ENCODE peak calls at places on chromosome 21, in five cellular contexts. P is H1, S is GM12878, Y is HepG2, F is K562. A is an unnamed sample.

GRCh38 chr21:16363563-16363962 is 633.8 kb downstream of the USP25 start:
- DNase-seq in P (no peak), S (no peak), Y (no peak), F (no peak), A (no peak)

GRCh38 chr21:15775981-15776380 is 46.2 kb downstream of the USP25 start:
- DNase-seq in P (no peak), S (no peak), Y (no peak), F (no peak), A (no peak)

GRCh38 chr21:41927727-41928409 is 25.9 kb downstream of the C2CD2 start:
- DNase-seq in P (no peak), S (no peak), Y (no peak), F (no peak), A (no peak)

GRCh38 chr21:41133896-41134522 is 34.0 kb upstream of the BACE2 start:
- DNase-seq in P (no peak), S (no peak), Y (peak; percentile 49), F (peak; percentile 66), A (peak; percentile 62)

GRCh38 chr21:42862123-42862475 is 17.2 kb downstream of the WDR4 start:
- DNase-seq in P (no peak), S (no peak), Y (no peak), F (no peak), A (no peak)

GRCh38 chr21:26028183-26028582 is 142.4 kb downstream of the APP start:
- DNase-seq in P (no peak), S (no peak), Y (no peak), F (no peak), A (no peak)

GRCh38 chr21:41816583-41817165 is 49.8 kb upstream of the RIPK4 start:
- DNase-seq in P (peak; percentile 78), S (no peak), Y (peak; percentile 23), F (peak; percentile 89), A (peak; percentile 82)

GRCh38 chr21:37367301-37367757 is 756 bp downstream of the DYRK1A start:
- DNase-seq in P (no peak), S (no peak), Y (no peak), F (no peak), A (no peak)

GRCh38 chr21:17607684-17608083 is 5.0 kb downstream of the BTG3 start:
- DNase-seq in P (no peak), S (no peak), Y (no peak), F (no peak), A (no peak)

GRCh38 chr21:32207096-32207716 is 71.6 kb downstream of the MIS18A start:
- DNase-seq in P (no peak), S (no peak), Y (no peak), F (no peak), A (no peak)

GRCh38 chr21:46154955-46155513 is 345 bp downstream of the FTCD start:
- DNase-seq in P (peak; percentile 43), S (no peak), Y (no peak), F (no peak), A (no peak)

GRCh38 chr21:36613064-36613463 is 85.9 kb upstream of the SIM2 start:
- DNase-seq in P (no peak), S (no peak), Y (peak; percentile 49), F (no peak), A (no peak)

GRCh38 chr21:16644690-16645089 is 868.2 kb upstream of the CXADR start:
- DNase-seq in P (no peak), S (no peak), Y (no peak), F (no peak), A (no peak)

GRCh38 chr21:14259669-14260458 is 43.9 kb downstream of the RBM11 start:
- DNase-seq in P (no peak), S (no peak), Y (peak; percentile 39), F (peak; percentile 24), A (peak; percentile 73)

GRCh38 chr21:31683029-31683428 is 23.5 kb downstream of the SOD1 start:
- DNase-seq in P (no peak), S (no peak), Y (no peak), F (no peak), A (no peak)

GRCh38 chr21:40622531-40622930 is 224.4 kb downstream of the DSCAM start:
- DNase-seq in P (no peak), S (no peak), Y (no peak), F (no peak), A (no peak)

GRCh38 chr21:42724226-42724920 is 71.0 kb downstream of the PDE9A start:
- DNase-seq in P (no peak), S (no peak), Y (peak; percentile 91), F (no peak), A (no peak)

GRCh38 chr21:41387042-41387819 is 25.4 kb downstream of the MX2 start:
- DNase-seq in P (no peak), S (no peak), Y (no peak), F (no peak), A (no peak)

GRCh38 chr21:24428539-24429186 is 1178.6 kb downstream of the MRPL39 start:
- DNase-seq in P (no peak), S (no peak), Y (no peak), F (no peak), A (no peak)

GRCh38 chr21:15688809-15689208 is 41.0 kb upstream of the USP25 start:
- DNase-seq in P (no peak), S (no peak), Y (no peak), F (no peak), A (no peak)

GRCh38 chr21:40839551-40839950 is 7.4 kb downstream of the DSCAM start:
- DNase-seq in P (no peak), S (no peak), Y (no peak), F (no peak), A (no peak)

GRCh38 chr21:25772680-25773079 is 37.9 kb downstream of the GABPA start:
- DNase-seq in P (no peak), S (no peak), Y (no peak), F (no peak), A (no peak)

GRCh38 chr21:37429356-37429755 is 62.8 kb downstream of the DYRK1A start:
- DNase-seq in P (no peak), S (no peak), Y (no peak), F (no peak), A (no peak)

GRCh38 chr21:45386728-45387371 is 18.1 kb upstream of the COL18A1 start:
- DNase-seq in P (no peak), S (no peak), Y (no peak), F (no peak), A (no peak)

GRCh38 chr21:41642399-41642798 is 124.5 kb downstream of the RIPK4 start:
- DNase-seq in P (no peak), S (no peak), Y (peak; percentile 14), F (no peak), A (no peak)

GRCh38 chr21:31132574-31133242 is 94.4 kb upstream of the KRTAP19-8 start:
- DNase-seq in P (no peak), S (peak; percentile 93), Y (no peak), F (no peak), A (no peak)

GRCh38 chr21:25717491-25718139 is 17.1 kb downstream of the ATP5PF start:
- DNase-seq in P (no peak), S (no peak), Y (no peak), F (peak; percentile 44), A (peak; percentile 39)

GRCh38 chr21:30434033-30434631 is 4.1 kb downstream of the KRTAP13-4 start:
- DNase-seq in P (peak; percentile 61), S (no peak), Y (no peak), F (peak; percentile 22), A (peak; percentile 86)

GRCh38 chr21:33289199-33289819 is 23.1 kb downstream of the IL10RB start:
- DNase-seq in P (no peak), S (no peak), Y (no peak), F (no peak), A (no peak)
- TF ChIP-seq CREB1 in P (no peak), S (no peak), Y (no peak), F (no peak), A (no peak)

GRCh38 chr21:44084496-44085241 is 22.5 kb upstream of the PWP2 start:
- DNase-seq in P (no peak), S (no peak), Y (no peak), F (no peak), A (no peak)

GRCh38 chr21:44083631-44084291 is 23.4 kb upstream of the PWP2 start:
- DNase-seq in P (no peak), S (no peak), Y (no peak), F (no peak), A (no peak)

GRCh38 chr21:44079846-44080245 is 27.4 kb upstream of the PWP2 start:
- DNase-seq in P (no peak), S (no peak), Y (no peak), F (no peak), A (no peak)

GRCh38 chr21:44085491-44086321 is 21.5 kb upstream of the PWP2 start:
- DNase-seq in P (peak; percentile 26), S (no peak), Y (no peak), F (no peak), A (no peak)

DNA sequence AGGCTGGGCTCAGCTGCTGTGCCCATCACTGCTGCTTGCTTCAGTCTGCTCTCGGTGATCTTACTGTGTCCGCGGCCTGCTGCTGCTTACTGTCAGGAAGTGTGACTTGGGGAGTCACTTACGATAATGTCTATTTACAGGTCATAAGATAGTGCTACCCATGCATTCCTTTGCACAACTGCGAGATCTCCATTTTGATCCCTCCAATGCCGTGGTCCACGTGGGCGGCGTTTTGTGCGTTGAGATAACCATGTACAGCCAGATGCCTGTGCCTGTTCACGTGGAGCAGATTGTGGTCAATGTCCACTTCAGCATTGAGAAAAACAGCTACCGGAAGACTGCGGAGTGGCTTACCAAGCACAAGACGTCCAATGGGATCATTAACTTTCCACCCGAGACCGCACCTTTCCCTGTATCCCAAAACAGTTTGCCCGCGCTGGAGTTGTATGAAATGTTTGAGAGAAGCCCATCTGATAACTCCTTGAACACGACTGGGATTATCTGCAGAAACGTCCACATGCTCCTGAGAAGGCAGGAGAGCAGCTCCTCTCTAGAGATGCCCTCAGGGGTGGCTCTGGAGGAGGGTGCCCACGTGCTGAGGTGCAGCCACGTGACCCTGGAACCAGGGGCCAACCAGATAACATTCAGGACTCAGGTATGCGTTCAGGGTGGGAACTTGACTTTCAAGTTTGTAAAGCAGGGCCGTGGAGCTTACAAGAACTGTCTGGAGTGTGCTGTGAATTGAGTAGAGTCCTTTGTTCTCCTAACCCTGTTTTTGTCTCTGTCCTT is 24.4 kb upstream of the PWP2 start:
- DNase-seq in P (no peak), S (no peak), Y (no peak), F (no peak), A (no peak)
- H3K4me2 ChIP-seq in P (no peak overlapping the region), S (no peak overlapping the region), Y (no peak overlapping the region), F (no peak overlapping the region), A (no peak overlapping the region)

DNA sequence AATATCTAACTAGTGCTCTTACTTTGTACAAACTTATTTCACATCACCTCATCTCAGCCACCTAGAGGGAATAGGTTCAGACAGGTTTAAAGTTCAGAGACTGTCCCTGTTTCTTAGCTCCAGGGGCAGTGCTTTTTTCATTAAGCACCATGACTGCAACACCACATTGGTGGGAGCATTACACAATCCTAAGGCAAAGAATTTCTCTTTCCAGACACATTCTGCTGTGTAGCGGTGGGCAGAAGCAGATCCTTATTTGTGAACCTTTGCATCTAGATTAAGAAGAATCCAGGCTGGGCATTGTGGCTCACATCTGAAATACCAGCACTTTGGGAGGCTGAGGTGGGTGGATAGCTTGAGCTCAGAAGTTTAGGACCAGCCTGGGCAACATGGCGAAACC is 16.1 kb downstream of the LCA5L start:
- DNase-seq in P (no peak), S (no peak), Y (no peak), F (no peak), A (no peak)
- TF ChIP-seq CREB1 in P (no peak), S (no peak), Y (no peak), F (no peak), A (no peak)

DNA sequence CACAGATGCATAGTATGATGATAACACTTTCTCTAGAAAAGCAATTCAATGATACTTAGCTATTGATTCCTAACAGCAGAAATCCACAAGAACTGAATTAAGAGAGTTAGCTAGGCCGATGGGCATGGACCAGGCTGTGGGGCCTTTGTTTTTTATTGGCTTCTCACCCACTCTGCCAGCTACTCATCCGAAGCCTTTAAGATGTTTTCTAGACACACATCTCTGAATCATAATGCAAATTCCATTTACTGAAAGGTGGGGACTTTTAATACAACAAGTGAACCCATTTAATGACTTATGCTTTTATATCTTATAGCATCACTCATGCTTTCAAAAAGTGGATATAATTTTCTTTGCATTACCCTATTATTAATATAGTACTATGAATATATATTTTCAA is 170.2 kb downstream of the RUNX1 start:
- DNase-seq in P (no peak), S (no peak), Y (no peak), F (no peak), A (no peak)
- H3K4me2 ChIP-seq in P (no peak overlapping the region), S (no peak overlapping the region), Y (no peak overlapping the region), F (no peak overlapping the region), A (no peak overlapping the region)